ENCODE peak calls at places on chromosome 2, in six cellular contexts. S is activated naive CD4-positive, alpha-beta T cell treated with anti-CD3 and anti-CD28 coated beads, Interleukin-2, amount 10 ng/mL, durations not matched to agents 7 days and 5 days; T is ELF-1; N is NCI-H1092; R is cardiac fibroblast; W is T-cell. J is an unnamed sample.

GRCh38 chr2:97707428-97708380 is 5.7 kb upstream of the ZAP70 start:
- DNase-seq in T (no peak), W (no peak), S (no peak), R (no peak), N (no peak), J (no peak)

GRCh38 chr2:99619211-99619610 is 129.4 kb upstream of the REV1 start:
- DNase-seq in T (no peak), S (no peak), N (no peak), R (no peak), W (no peak), J (no peak)

GRCh38 chr2:163475815-163476214 is 260.0 kb downstream of the FIGN start:
- DNase-seq in R (no peak), N (no peak), S (no peak), T (no peak), W (no peak), J (peak)

GRCh38 chr2:191936882-191937405 is 90.1 kb upstream of the CAVIN2 start:
- DNase-seq in N (no peak), T (no peak), W (no peak), R (no peak), S (no peak), J (no peak)

GRCh38 chr2:241739177-241739576 is 4.7 kb downstream of the D2HGDH start:
- DNase-seq in T (no peak), N (no peak), R (no peak), W (no peak), S (no peak), J (no peak)

GRCh38 chr2:86274918-86275275 is 62.5 kb downstream of the REEP1 start:
- DNase-seq in N (no peak), S (no peak), W (no peak), R (no peak), T (no peak), J (no peak)

GRCh38 chr2:100548771-100549170 is 14.0 kb upstream of the PDCL3 start:
- DNase-seq in W (no peak), T (no peak), N (no peak), S (no peak), R (no peak), J (no peak)

GRCh38 chr2:187956906-187957534 is 334.7 kb upstream of the GULP1 start:
- DNase-seq in T (no peak), S (no peak), R (no peak), W (no peak), N (no peak), J (no peak)

GRCh38 chr2:74886251-74886650 is 52.3 kb downstream of the HK2 start:
- DNase-seq in T (no peak), W (no peak), S (no peak), N (no peak), R (no peak), J (no peak)

GRCh38 chr2:155714983-155715382 is 617.5 kb downstream of the NR4A2 start:
- DNase-seq in W (no peak), T (no peak), N (no peak), R (no peak), S (no peak), J (no peak)